ENCODE peak calls at places on chromosomes 16 and 17, in five cellular contexts. P is astrocyte of the cerebellum, C is uterus, E is Peyer's patch, I is BJ. V is an unnamed sample.

GRCh38 chr17:45382982-45383381 is 49.7 kb downstream of the ARHGAP27 start:
- DNase-seq in P (no peak), C (no peak), E (no peak), I (no peak), V (no peak)

GRCh38 chr17:80783461-80783860 is 208.2 kb upstream of the CHMP6 start:
- DNase-seq in P (no peak), C (no peak), E (no peak), I (no peak), V (no peak)

GRCh38 chr16:15495898-15496297 is 61.5 kb downstream of the BMERB1 start:
- DNase-seq in P (no peak), C (no peak), E (no peak), I (no peak), V (no peak)

GRCh38 chr17:50259484-50260324 is 14.6 kb upstream of the TMEM92 start:
- DNase-seq in P (no peak), C (peak), E (no peak), I (no peak), V (no peak)

GRCh38 chr16:80347900-80348299 is 192.9 kb upstream of the DYNLRB2 start:
- DNase-seq in P (no peak), C (peak), E (no peak), I (no peak), V (no peak)

GRCh38 chr17:33267279-33267790 is 25.8 kb downstream of the ASIC2 start:
- DNase-seq in P (peak), C (no peak), E (no peak), I (peak), V (no peak)

GRCh38 chr16:4852221-4852872 is 5.1 kb downstream of the UBN1 start:
- DNase-seq in P (no peak), C (no peak), E (no peak), I (no peak), V (no peak)

GRCh38 chr17:81386646-81387234 is 8.5 kb upstream of the BAHCC1 start:
- DNase-seq in P (no peak), C (peak), E (no peak), I (no peak), V (no peak)

GRCh38 chr17:49508891-49509587 is 13.9 kb downstream of the NGFR start:
- DNase-seq in P (no peak), C (no peak), E (no peak), I (no peak), V (no peak)

GRCh38 chr17:74780443-74781238 is 4.5 kb upstream of the NAT9 start:
- DNase-seq in P (no peak), C (no peak), E (peak), I (no peak), V (peak)

GRCh38 chr16:1745181-1745899 is 26.0 kb downstream of the NME3 start:
- DNase-seq in P (peak), C (no peak), E (no peak), I (peak), V (no peak)

GRCh38 chr16:10892782-10893181 is 15.8 kb downstream of the CIITA start:
- DNase-seq in P (no peak), C (no peak), E (no peak), I (no peak), V (no peak)

GRCh38 chr16:54265558-54266213 is 20.9 kb downstream of the IRX3 start:
- DNase-seq in P (no peak), C (no peak), E (no peak), I (no peak), V (no peak)

GRCh38 chr17:27430882-27431491 is 25.3 kb upstream of the KSR1 start:
- DNase-seq in P (no peak), C (no peak), E (no peak), I (no peak), V (peak)

GRCh38 chr17:79948406-79948917 is 87.2 kb downstream of the TBC1D16 start:
- DNase-seq in P (no peak), C (peak), E (no peak), I (no peak), V (no peak)

GRCh38 chr16:68416057-68417046 is 32.0 kb downstream of the SMPD3 start:
- DNase-seq in P (no peak), C (no peak), E (no peak), I (no peak), V (no peak)

GRCh38 chr16:4488486-4488967 is 12.3 kb downstream of the HMOX2 start:
- DNase-seq in P (no peak), C (no peak), E (no peak), I (no peak), V (no peak)

GRCh38 chr16:31453255-31454204 is 5.8 kb upstream of the ARMC5 start:
- DNase-seq in P (no peak), C (peak), E (no peak), I (no peak), V (no peak)

GRCh38 chr17:61662771-61663170 is 71.8 kb upstream of the NACA2 start:
- DNase-seq in P (peak), C (no peak), E (no peak), I (no peak), V (no peak)

GRCh38 chr16:80125677-80126076 is 415.1 kb upstream of the DYNLRB2 start:
- DNase-seq in P (no peak), C (peak), E (no peak), I (no peak), V (no peak)

GRCh38 chr16:75761111-75761510 is 34.8 kb upstream of the CPHXL start:
- DNase-seq in P (peak), C (no peak), E (peak), I (no peak), V (peak)

GRCh38 chr17:9436629-9437028 is 139.0 kb downstream of the STX8 start:
- DNase-seq in P (peak), C (no peak), E (no peak), I (no peak), V (no peak)

GRCh38 chr17:64216385-64217248 is 46.4 kb downstream of the TEX2 start:
- DNase-seq in P (peak), C (peak), E (peak), I (no peak), V (peak)

GRCh38 chr16:81266680-81267095 is 28.2 kb downstream of the BCO1 start:
- DNase-seq in P (no peak), C (no peak), E (no peak), I (no peak), V (peak)

GRCh38 chr16:87471278-87472141 is 21.3 kb downstream of the ZCCHC14 start:
- DNase-seq in P (no peak), C (no peak), E (no peak), I (no peak), V (no peak)

GRCh38 chr17:7027335-7027734 is 4.5 kb downstream of the BCL6B start:
- DNase-seq in P (no peak), C (no peak), E (no peak), I (no peak), V (no peak)

GRCh38 chr17:7023576-7024401 is 939 bp downstream of the BCL6B start:
- DNase-seq in P (no peak), C (peak), E (peak), I (no peak), V (peak)

GRCh38 chr17:7026471-7027115 is 3.7 kb downstream of the BCL6B start:
- DNase-seq in P (no peak), C (no peak), E (no peak), I (no peak), V (no peak)

GRCh38 chr17:7024402-7024785 is 1.5 kb downstream of the BCL6B start:
- DNase-seq in P (no peak), C (no peak), E (no peak), I (no peak), V (no peak)

DNA sequence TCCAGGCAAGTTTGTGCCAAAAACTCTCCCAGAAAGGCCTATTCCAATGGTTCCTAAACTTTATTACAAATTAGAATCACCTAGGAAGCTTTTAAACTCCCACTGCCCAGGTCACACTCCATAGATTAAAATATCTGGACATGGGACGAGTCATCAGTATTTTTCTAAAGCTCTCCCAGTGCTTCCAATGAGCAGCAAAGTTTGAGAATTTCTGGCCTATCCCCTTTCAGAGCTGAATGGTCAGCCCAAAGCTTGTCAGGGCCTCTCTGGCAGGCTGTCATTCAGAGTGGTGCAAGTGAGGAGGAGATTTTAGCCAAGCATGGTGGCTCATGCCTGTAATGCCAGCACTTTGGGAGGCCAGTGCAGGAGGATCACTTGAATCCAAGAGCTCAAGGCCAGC is 2.4 kb downstream of the BCL6B start:
- DNase-seq in P (no peak), C (no peak), E (no peak), I (no peak), V (no peak)
- H3K4me3 ChIP-seq in P (no peak), C (no peak), E (no peak), I (no peak), V (no peak)

GRCh38 chr16:14004031-14004718 is 66.9 kb upstream of the MRTFB start:
- DNase-seq in P (no peak), C (peak), E (no peak), I (no peak), V (no peak)

GRCh38 chr16:14002416-14002815 is 68.7 kb upstream of the MRTFB start:
- DNase-seq in P (no peak), C (no peak), E (no peak), I (no peak), V (no peak)

GRCh38 chr16:14001521-14001920 is 69.6 kb upstream of the MRTFB start:
- DNase-seq in P (no peak), C (no peak), E (no peak), I (no peak), V (no peak)

GRCh38 chr16:14004719-14005315 is 66.3 kb upstream of the MRTFB start:
- DNase-seq in P (no peak), C (no peak), E (no peak), I (no peak), V (no peak)

DNA sequence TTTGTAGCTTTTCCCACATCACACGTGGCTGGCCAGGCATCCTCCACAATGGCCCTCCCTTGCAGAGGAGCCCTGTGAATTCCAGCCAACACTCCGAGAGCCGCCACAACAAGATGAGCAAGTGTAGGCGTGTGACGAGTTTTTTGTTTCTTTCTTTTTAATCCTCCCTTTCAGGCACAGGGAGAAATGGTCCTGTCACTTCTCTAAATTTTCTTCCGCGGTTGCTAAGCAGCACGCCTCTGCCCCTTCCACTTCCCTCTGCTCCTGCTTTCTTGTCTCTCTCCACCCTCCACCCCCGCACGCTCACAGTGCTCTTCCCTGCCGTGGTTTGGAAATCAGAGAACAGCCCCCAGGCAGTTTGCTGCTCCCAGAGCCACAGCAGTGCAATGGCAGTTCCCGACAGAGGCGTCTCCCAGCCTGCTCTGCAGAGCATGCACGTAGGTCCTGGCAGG is 68.0 kb upstream of the MRTFB start:
- DNase-seq in P (no peak), C (peak), E (peak), I (peak), V (no peak)
- TF ChIP-seq CTCF in P (no peak), C (no peak), E (no peak), I (peak), V (no peak)

GRCh38 chr16:48946687-48947370 is 334.8 kb downstream of the CBLN1 start:
- DNase-seq in P (no peak), C (peak), E (no peak), I (no peak), V (no peak)

GRCh38 chr16:48948911-48949310 is 332.7 kb downstream of the CBLN1 start:
- DNase-seq in P (no peak), C (no peak), E (no peak), I (no peak), V (no peak)

GRCh38 chr16:48947371-48947713 is 334.3 kb downstream of the CBLN1 start:
- DNase-seq in P (no peak), C (no peak), E (no peak), I (no peak), V (no peak)

DNA sequence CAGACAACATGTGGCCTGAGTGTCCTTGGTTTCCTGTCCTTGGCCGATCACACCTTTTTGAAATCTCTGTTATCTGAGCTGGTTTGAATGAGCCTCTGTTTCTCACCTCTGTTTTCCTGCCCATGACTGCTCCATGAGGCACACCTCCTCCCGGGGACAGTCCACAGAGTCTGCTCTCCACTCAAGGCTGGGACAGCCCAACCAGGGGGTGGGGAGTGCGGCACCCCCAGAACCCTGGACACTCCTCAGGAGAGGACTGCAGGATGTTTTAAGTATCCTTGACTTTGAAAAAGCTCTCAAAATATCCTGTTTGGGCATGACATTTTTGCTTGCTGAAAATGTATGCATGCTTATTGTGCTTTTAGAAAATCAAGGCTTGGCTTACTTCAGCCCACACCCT is 333.0 kb upstream of the N4BP1 start:
- DNase-seq in P (no peak), C (no peak), E (no peak), I (no peak), V (no peak)
- H3K4me3 ChIP-seq in P (no peak), C (no peak), E (no peak), I (no peak), V (no peak)

GRCh38 chr17:78391843-78392242 is 13.4 kb downstream of the PGS1 start:
- DNase-seq in P (no peak), C (no peak), E (no peak), I (no peak), V (no peak)

GRCh38 chr17:78392295-78392694 is 13.8 kb downstream of the PGS1 start:
- DNase-seq in P (no peak), C (no peak), E (no peak), I (no peak), V (no peak)

GRCh38 chr17:78391051-78391431 is 12.6 kb downstream of the PGS1 start:
- DNase-seq in P (no peak), C (no peak), E (no peak), I (no peak), V (no peak)

GRCh38 chr17:78387982-78388941 is 9.8 kb downstream of the PGS1 start:
- DNase-seq in P (no peak), C (peak), E (peak), I (no peak), V (peak)

DNA sequence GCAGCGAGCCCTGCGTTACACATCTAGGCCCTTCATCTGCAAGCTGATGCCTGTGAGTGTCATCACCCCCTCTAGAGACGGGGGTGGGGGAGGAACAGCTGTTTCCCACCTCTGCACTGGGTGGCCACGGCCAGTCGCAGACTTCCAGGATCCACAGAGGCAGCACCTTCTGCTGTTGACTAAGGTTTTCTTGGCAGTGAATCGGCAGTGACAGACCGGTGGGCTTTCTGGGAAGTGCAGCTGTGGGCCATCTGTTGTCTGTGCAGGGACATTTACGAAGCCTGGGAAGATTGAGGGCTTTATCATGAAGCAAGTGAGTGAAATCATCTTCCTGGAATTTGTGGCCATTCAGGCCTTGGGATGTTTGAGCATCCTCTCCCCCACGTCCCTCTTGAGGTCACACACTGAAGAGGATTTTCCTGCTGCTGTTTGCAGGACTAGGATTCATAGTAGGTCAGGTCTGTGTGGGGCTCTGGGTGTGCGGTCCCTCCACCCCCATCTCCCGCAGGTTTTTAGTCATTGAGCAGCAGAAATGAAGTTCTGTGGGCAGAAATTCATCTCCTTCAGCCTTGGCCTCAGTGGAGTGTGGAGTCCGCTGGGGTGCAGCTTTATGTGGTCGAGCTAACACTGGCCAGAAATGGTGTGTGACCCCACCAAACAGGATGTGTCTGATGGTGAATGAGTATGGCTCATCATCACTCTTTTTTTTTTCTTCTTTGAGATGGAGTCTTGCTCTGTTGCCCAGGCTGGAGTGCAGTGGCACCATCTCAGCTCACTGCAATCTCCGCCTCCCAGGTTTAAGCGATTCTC is 12.0 kb downstream of the PGS1 start:
- DNase-seq in P (peak), C (peak), E (no peak), I (peak), V (no peak)
- TF ChIP-seq CTCF in P (no peak), C (peak), E (no peak), I (peak), V (no peak)

GRCh38 chr16:58337090-58337444 is 42.2 kb upstream of the PRSS54 start:
- DNase-seq in P (no peak), C (no peak), E (no peak), I (no peak), V (no peak)
- H3K4me3 ChIP-seq in P (no peak), C (no peak), E (no peak), I (no peak), V (peak)

GRCh38 chr17:67218385-67218950 is 26.5 kb downstream of the HELZ start:
- DNase-seq in P (no peak), C (no peak), E (no peak), I (no peak), V (no peak)

GRCh38 chr17:67223924-67224323 is 21.1 kb downstream of the HELZ start:
- DNase-seq in P (no peak), C (no peak), E (no peak), I (no peak), V (no peak)

GRCh38 chr17:67217446-67217845 is 27.6 kb downstream of the HELZ start:
- DNase-seq in P (no peak), C (no peak), E (no peak), I (no peak), V (no peak)

GRCh38 chr17:67216544-67217320 is 28.3 kb downstream of the HELZ start:
- DNase-seq in P (no peak), C (no peak), E (no peak), I (no peak), V (no peak)

GRCh38 chr17:67221062-67221998 is 23.7 kb downstream of the HELZ start:
- DNase-seq in P (peak), C (no peak), E (no peak), I (no peak), V (peak)
- TF ChIP-seq CTCF in P (peak), C (peak), E (peak), I (peak), V (peak)

GRCh38 chr16:67240506-67240905 is 6.8 kb downstream of the FHOD1 start:
- DNase-seq in P (no peak), C (no peak), E (no peak), I (no peak), V (no peak)

GRCh38 chr16:67243481-67243880 is 3.8 kb downstream of the FHOD1 start:
- DNase-seq in P (no peak), C (no peak), E (no peak), I (no peak), V (no peak)

GRCh38 chr16:67242138-67242730 is 5.0 kb downstream of the FHOD1 start:
- DNase-seq in P (no peak), C (no peak), E (no peak), I (no peak), V (no peak)

GRCh38 chr16:67238806-67239470 is 8.3 kb downstream of the FHOD1 start:
- DNase-seq in P (no peak), C (no peak), E (no peak), I (no peak), V (no peak)

GRCh38 chr16:67241008-67241900 is 6.0 kb downstream of the FHOD1 start:
- DNase-seq in P (no peak), C (no peak), E (no peak), I (peak), V (no peak)
- H3K4me3 ChIP-seq in P (no peak), C (no peak), E (no peak), I (no peak), V (no peak)

DNA sequence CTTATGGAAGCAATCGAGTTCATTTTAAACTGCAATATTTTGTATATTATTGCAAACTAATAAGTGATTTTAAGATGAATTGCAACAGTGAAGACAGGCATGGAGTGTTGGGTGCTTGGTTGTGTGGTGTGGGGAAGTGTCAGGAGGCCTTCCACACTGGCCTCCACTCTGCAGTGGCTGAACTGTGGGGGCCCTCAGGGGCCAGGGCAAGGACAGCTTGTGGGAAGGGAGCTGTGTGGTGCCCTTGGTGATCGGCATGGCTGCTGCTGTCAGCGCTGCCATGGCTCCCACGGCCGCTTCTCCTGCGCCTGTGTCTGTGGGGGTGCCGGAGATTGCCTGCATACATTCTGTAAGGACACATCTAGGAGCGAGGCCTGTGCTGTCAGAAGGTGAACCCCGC is 19.2 kb downstream of the TCF25 start:
- DNase-seq in P (no peak), C (no peak), E (no peak), I (no peak), V (no peak)
- TF ChIP-seq CTCF in P (no peak), C (no peak), E (no peak), I (no peak), V (no peak)

GRCh38 chr16:77789646-77790370 is 1.4 kb downstream of the VAT1L start:
- DNase-seq in P (no peak), C (no peak), E (no peak), I (no peak), V (no peak)
- H3K4me3 ChIP-seq in P (peak), C (no peak), E (no peak), I (no peak), V (no peak)